ENCODE peak calls at places on chromosome 13, in five cellular contexts. K, O, F, M and W are unnamed samples.

GRCh38 chr13:42066542-42066941 is 18.1 kb downstream of the DGKH start:
- DNase-seq in M (no peak), K (no peak), O (no peak), F (no peak), W (no peak)

GRCh38 chr13:80962173-80962572 is 621.2 kb upstream of the SPRY2 start:
- DNase-seq in K (no peak), O (no peak), F (no peak), M (no peak), W (no peak)

GRCh38 chr13:74644239-74644638 is 510.0 kb upstream of the KLF12 start:
- DNase-seq in F (no peak), O (no peak), K (no peak), M (no peak), W (no peak)

GRCh38 chr13:73602295-73602694 is 531.9 kb downstream of the KLF12 start:
- DNase-seq in O (no peak), K (no peak), M (peak; percentile 3), F (peak; percentile 4), W (no peak)

GRCh38 chr13:45882626-45883025 is 31.1 kb upstream of the SIAH3 start:
- DNase-seq in K (no peak), M (no peak), F (no peak), O (no peak), W (no peak)

GRCh38 chr13:87244256-87244870 is 426.8 kb upstream of the SLITRK5 start:
- DNase-seq in K (no peak), O (no peak), F (no peak), M (no peak), W (no peak)

GRCh38 chr13:75648446-75648845 is 12.3 kb downstream of the LMO7 start:
- DNase-seq in O (no peak), F (no peak), M (no peak), K (no peak), W (no peak)

GRCh38 chr13:105333416-105333815 is 1202.0 kb downstream of the EFNB2 start:
- DNase-seq in M (no peak), K (no peak), F (no peak), O (no peak), W (no peak)

GRCh38 chr13:31797154-31797775 is 57.9 kb downstream of the RXFP2 start:
- DNase-seq in M (peak; percentile 3), K (no peak), O (peak; percentile 7), F (peak; percentile 3), W (peak; percentile 61)

GRCh38 chr13:43878897-43879322 is 630 bp downstream of the CCDC122 start:
- DNase-seq in O (peak; percentile 62), K (peak; percentile 13), M (no peak), F (peak; percentile 31), W (no peak)

GRCh38 chr13:49620170-49620621 is 8.1 kb upstream of the ARL11 start:
- DNase-seq in M (no peak), O (no peak), K (no peak), F (no peak), W (no peak)

GRCh38 chr13:30338331-30338851 is 31.0 kb upstream of the KATNAL1 start:
- DNase-seq in F (no peak), K (no peak), M (no peak), O (no peak), W (no peak)

GRCh38 chr13:45341799-45342584 is 1.0 kb upstream of the TPT1 start:
- DNase-seq in M (no peak), F (no peak), K (no peak), O (no peak), W (peak; percentile 71)

GRCh38 chr13:114264886-114265611 is 16.4 kb upstream of the UPF3A start:
- DNase-seq in K (no peak), M (no peak), F (no peak), O (no peak), W (no peak)

GRCh38 chr13:68888832-68889231 is 1218.8 kb upstream of the ATXN8OS start:
- DNase-seq in M (no peak), F (no peak), O (no peak), K (no peak), W (no peak)

GRCh38 chr13:98942485-98942884 is 35.4 kb downstream of the DOCK9 start:
- DNase-seq in K (no peak), M (no peak), F (no peak), O (no peak), W (no peak)

GRCh38 chr13:37027639-37028038 is 27.1 kb downstream of the EXOSC8 start:
- DNase-seq in M (no peak), O (no peak), F (no peak), K (no peak), W (no peak)

GRCh38 chr13:43805071-43805468 is 18.3 kb upstream of the ENOX1 start:
- DNase-seq in F (peak; percentile 12), K (no peak), M (no peak), O (peak; percentile 78), W (peak; percentile 34)

GRCh38 chr13:36819064-36819810 is at the start of gene RFXAP:
- DNase-seq in F (peak; percentile 74), K (peak; percentile 51), M (peak; percentile 90), O (peak; percentile 77), W (peak; percentile 97)

GRCh38 chr13:97354808-97355207 is 79.2 kb upstream of the RAP2A start:
- DNase-seq in F (no peak), O (no peak), M (no peak), K (no peak), W (no peak)

GRCh38 chr13:43757266-43757665 is 29.5 kb downstream of the ENOX1 start:
- DNase-seq in K (no peak), F (no peak), O (no peak), M (no peak), W (no peak)

GRCh38 chr13:91882918-91883317 is 484.5 kb downstream of the GPC5 start:
- DNase-seq in M (no peak), O (no peak), K (no peak), F (no peak), W (no peak)

GRCh38 chr13:99367106-99367616 is 60.0 kb upstream of the GPR183 start:
- DNase-seq in F (no peak), O (no peak), M (no peak), K (no peak), W (no peak)

GRCh38 chr13:39257642-39258041 is 219.4 kb downstream of the NHLRC3 start:
- DNase-seq in M (no peak), K (no peak), O (no peak), F (no peak), W (no peak)

DNA sequence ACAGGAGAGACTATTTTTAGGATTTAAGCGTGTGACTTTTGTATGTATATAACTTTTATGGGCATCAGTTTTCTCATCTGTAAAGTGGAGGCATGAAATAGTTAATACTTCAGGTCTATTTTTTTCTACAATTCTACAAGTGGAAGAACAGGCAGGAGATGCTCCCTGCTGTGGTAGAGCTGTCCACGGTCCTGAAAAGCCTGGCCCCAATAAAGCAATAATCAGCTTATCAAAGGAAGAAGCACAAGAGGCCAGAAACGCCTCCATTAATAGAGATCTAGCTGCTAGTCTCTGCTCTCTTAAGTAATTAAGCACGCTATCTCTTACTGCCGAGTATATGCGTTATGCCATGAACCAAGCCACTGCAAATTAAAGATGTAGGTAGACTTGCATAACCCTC is 28.0 kb upstream of the WASF3 start:
- DNase-seq in K (no peak), F (peak; percentile 15), O (peak; percentile 3), M (peak; percentile 18), W (no peak)
- TF ChIP-seq SMC3 in K (no peak), F (no peak), O (no peak), M (no peak), W (no peak)

DNA sequence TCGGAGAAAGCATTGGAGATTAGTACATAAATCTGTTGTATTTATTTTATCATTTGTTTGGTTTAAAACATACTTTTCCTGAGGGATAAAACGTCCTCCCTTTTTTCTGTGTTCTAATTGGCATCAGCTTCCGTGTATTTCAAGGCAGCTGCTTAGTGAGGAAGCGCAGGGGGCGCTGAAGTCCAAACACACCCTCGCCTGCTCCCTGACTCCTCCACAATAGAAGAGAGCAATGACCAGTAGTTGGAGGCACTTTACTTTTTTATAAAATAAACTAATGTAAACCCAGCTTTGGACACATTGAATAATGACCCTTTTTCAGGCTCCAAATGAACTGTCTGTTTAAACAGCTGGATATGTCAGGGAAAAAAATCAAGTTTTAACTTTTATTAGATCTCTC is 79.9 kb downstream of the RNASEH2B start:
- DNase-seq in M (peak; percentile 30), F (peak; percentile 14), O (peak; percentile 26), K (no peak), W (peak; percentile 30)
- TF ChIP-seq CTCF in M (peak; percentile 50), F (peak; percentile 60), O (no peak), K (no peak), W (no peak)

DNA sequence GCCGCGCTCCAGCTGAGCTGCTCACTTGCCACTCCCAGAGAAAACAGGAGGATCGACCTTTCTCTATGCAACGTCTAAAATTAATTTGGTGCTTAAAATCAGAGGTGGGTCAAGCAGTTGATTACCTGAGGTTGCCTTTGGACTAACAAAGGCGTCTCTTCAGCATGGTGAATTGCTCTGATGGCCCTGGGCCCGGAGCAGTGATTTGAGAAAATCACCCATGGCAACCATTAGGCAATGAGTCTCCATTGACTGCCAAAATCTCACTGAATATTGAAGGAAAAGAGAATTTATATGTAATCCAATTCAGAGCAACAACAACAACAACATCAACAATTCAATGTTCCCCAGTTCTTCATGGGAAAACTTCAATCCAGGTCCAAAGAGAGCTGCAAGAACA is 61.8 kb downstream of the IRS2 start:
- DNase-seq in O (no peak), F (no peak), K (no peak), M (no peak), W (no peak)
- TF ChIP-seq REST in O (no peak), F (no peak), K (no peak), M (no peak), W (no peak)

GRCh38 chr13:101416181-101417042 is at the start of gene NALCN:
- DNase-seq in O (peak; percentile 24), M (no peak), F (no peak), K (no peak), W (peak; percentile 82)

GRCh38 chr13:101417043-101417406 is 717 bp upstream of the NALCN start:
- DNase-seq in K (no peak), F (no peak), O (peak; percentile 39), M (no peak), W (peak; percentile 51)

GRCh38 chr13:101417501-101417900 is 1.2 kb upstream of the NALCN start:
- DNase-seq in O (no peak), M (no peak), F (no peak), K (no peak), W (no peak)

GRCh38 chr13:101412076-101412475 is 4.2 kb downstream of the NALCN start:
- DNase-seq in O (no peak), F (no peak), K (no peak), M (no peak), W (no peak)

DNA sequence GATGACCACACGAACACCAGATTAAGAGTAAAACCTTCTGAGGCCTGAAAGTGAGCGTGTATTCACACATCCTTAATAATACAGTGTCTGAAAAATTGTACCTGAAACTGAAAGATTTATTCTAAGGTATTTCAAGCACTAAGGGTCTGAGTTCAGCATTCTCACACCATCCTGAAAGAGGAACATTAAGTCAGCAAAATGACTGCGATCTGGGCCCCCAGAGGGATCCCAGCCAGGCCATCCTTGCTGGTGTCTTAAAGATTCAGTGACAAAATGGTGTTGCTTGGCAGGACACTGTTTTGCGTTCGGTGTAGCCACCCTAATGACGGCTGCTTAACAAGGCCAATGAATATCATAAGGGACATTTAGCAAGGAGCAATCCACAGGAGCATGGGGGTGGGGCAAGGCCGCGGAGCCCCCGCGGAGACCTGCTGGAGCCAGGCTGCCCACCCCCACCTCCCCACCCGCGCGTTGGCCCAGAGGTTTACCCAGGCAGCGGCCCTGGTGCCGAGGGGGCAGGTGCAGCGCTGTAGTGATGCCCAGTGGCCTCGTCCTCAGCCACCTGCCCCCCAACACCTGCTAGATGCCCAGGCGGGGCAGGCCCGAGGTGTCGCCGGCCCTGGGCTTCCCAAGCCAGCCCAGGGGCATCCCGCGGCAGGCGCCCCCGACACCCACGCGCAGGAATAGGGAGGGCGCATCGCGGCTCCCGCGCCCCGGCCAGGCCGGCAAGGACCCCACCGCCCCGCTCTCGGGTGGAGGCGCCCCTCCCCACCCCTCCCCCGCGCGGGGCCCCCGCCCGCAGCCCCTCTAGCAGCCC is 742 bp downstream of the NALCN start:
- DNase-seq in O (peak; percentile 4), K (no peak), M (no peak), F (no peak), W (no peak)
- TF ChIP-seq SMC3 in O (no peak), K (no peak), M (no peak), F (no peak), W (no peak)